ENCODE peak calls at places on chromosomes 7 and 10, in four cellular contexts. B is psoas muscle, L is adrenal gland, T is H9. R is an unnamed sample. For H3K27me3, the result is how much of the 10 kb centered on the place peaks cover.

GRCh38 chr10:110843031-110843430 is 28.7 kb upstream of the PDCD4 start:
- DNase-seq in B (no peak), L (no peak), T (no peak), R (no peak)

GRCh38 chr10:48501806-48502771 is 102.8 kb downstream of the ARHGAP22 start:
- DNase-seq in B (no peak), L (no peak), T (peak), R (no peak)

GRCh38 chr7:152897401-152897800 is 137.8 kb downstream of the ACTR3B start:
- DNase-seq in B (no peak), L (no peak), T (no peak), R (no peak)

GRCh38 chr7:128783143-128783799 is 7.7 kb upstream of the OPN1SW start:
- DNase-seq in B (peak), L (peak), T (peak), R (peak)

GRCh38 chr10:62043493-62043938 is 142.0 kb downstream of the ARID5B start:
- DNase-seq in B (no peak), L (no peak), T (no peak), R (no peak)

GRCh38 chr7:7231005-7231404 is 48.7 kb downstream of the C1GALT1 start:
- DNase-seq in B (no peak), L (no peak), T (no peak), R (no peak)

GRCh38 chr7:98594348-98594747 is 22.7 kb upstream of the NPTX2 start:
- DNase-seq in B (no peak), L (no peak), T (no peak), R (no peak)

GRCh38 chr10:51092402-51092801 is 18.1 kb downstream of the PRKG1 start:
- DNase-seq in B (peak), L (peak), T (no peak), R (peak)

GRCh38 chr7:46147871-46148270 is 226.8 kb upstream of the IGFBP3 start:
- DNase-seq in B (no peak), L (no peak), T (no peak), R (no peak)

GRCh38 chr10:36676321-36677169 is 448.9 kb upstream of the ANKRD30A start:
- DNase-seq in B (no peak), L (no peak), T (no peak), R (no peak)

DNA sequence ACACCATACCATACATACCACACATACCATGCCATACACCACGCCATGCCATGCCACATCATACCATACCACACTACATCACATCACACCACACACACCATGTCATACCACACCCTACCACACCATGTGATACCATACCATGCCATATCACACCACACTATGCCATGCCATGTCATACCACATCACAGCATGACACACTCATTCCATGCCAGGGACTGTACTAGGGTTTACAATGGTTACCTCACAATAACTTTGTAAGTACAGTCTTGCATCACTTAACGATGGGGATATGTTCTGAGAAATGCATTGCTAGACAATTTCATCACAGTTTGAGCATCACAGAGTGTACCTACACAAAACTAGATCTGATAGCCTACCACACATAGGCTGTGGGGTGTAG is 14.5 kb downstream of the PYROXD2 start:
- DNase-seq in B (no peak), L (no peak), T (no peak), R (no peak)
- H3K27ac ChIP-seq in B (no peak), L (no peak), T (no peak), R (no peak)

GRCh38 chr7:157545681-157546060 is 208.9 kb downstream of the DNAJB6 start:
- DNase-seq in B (no peak), L (no peak), T (no peak), R (no peak)

GRCh38 chr7:157548691-157549265 is 212.0 kb downstream of the DNAJB6 start:
- DNase-seq in B (no peak), L (no peak), T (no peak), R (peak)

GRCh38 chr7:157547102-157547501 is 210.3 kb downstream of the DNAJB6 start:
- DNase-seq in B (no peak), L (no peak), T (no peak), R (no peak)

GRCh38 chr7:157549612-157550299 is 213.0 kb downstream of the DNAJB6 start:
- DNase-seq in B (no peak), L (no peak), T (no peak), R (no peak)

DNA sequence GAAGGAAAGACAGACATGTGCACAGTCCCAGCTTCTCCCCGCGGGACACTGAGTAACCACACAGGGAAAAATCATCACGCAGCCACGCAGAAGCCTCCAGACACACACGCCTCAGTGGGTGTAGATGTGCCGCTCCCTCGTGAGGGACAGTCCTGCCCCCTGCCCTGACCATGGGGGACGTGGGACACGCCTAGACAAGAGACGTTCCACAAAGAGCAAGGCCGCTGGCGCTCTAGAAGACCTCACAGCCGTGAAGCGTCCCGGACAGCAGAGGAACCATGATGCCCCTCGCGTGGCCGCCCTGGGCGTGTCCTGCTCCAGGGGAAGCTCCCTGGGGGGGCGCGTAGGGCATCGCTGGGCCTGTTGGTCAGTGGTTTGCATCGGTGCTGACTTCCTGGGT is 210.8 kb downstream of the DNAJB6 start:
- DNase-seq in B (no peak), L (no peak), T (no peak), R (no peak)
- H3K27me3 ChIP-seq in B (under half), L (under half), T (under half), R (under half)

DNA sequence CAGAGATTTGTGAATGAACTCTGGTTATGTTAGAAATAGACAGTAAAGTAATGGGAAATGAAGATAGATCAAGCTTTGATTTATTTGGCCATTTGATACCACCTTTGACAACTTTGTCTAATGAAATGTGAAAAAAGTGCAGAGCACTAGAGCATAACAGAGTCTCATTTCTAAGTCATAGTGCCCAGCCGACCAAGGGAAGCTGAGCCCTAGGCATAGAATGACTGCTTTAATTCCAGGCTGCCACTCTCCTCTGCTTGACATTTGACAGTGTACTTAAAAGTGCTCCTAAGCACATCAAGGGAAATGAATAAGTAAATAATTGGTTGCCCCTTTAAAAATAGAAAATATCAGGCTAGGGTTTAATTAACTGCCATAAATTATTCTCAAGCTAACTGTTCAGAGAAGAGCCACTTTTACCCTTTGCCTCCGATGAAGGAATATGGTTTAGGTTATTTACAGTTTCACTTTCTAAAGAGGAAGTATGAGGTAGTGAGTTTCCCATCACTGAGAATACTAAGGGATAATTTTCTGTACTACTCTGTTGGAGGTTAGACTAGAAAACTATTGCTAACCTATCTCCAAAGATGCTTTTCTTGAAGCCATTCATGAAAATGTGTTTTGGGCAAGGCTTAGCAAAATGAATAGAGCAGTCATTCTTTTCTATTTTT is 591.6 kb downstream of the REEP3 start:
- DNase-seq in B (no peak), L (no peak), T (no peak), R (no peak)
- TF ChIP-seq CTCF in B (no peak), L (no peak), T (no peak), R (no peak)

GRCh38 chr10:90915141-90916075 is 5.5 kb downstream of the ANKRD1 start:
- DNase-seq in B (no peak), L (no peak), T (no peak), R (no peak)

GRCh38 chr10:90916392-90917110 is 4.3 kb downstream of the ANKRD1 start:
- DNase-seq in B (no peak), L (no peak), T (no peak), R (no peak)

GRCh38 chr10:90912176-90912575 is 8.7 kb downstream of the ANKRD1 start:
- DNase-seq in B (no peak), L (no peak), T (no peak), R (no peak)

GRCh38 chr10:90913774-90914420 is 7.0 kb downstream of the ANKRD1 start:
- DNase-seq in B (no peak), L (no peak), T (no peak), R (no peak)

GRCh38 chr10:90912854-90913479 is 7.9 kb downstream of the ANKRD1 start:
- DNase-seq in B (no peak), L (no peak), T (no peak), R (no peak)
- H3K27ac ChIP-seq in B (peak), L (no peak), T (no peak), R (no peak)

DNA sequence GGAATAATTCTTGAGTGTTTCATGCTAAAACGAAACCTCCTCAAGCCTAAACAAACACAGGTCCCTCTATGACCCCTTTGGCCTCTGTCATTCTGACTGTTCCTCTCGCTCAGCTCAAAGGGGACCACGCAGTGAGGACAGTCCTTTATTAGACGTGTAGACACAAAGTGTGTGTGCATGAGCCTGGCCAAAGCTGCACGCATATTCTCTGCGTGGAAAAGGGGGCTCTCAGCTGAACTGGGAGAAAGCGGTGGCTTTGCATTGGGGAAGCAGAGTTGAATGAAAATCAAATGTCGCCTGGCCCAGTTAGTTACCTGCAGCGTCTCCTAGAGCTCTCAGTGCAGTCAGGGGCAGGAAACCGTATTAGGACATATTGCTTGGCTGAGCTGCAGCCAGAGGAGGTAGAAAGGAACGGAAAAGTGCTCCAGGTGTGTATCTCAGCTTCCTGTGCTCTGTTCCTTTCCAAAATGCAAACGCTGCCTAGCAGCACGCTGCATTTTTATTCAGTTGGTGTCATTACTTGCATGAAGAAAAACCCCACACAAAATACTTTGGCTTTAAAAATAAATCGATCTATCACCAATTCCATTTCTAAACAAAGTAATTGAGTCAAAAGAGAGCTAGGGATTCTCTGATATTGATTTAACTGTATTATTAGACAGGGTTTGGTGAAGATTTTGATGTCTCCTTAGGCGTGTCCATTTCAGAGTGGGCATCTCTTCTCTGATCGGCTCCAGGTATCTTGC is 4.9 kb downstream of the GATA3 start:
- DNase-seq in B (no peak), L (no peak), T (peak), R (no peak)
- H3K27me3 ChIP-seq in B (under half), L (under half), T (half or more), R (half or more)

GRCh38 chr10:107544706-107545520 is 380.4 kb upstream of the SORCS1 start:
- DNase-seq in B (no peak), L (no peak), T (peak), R (no peak)
- TF ChIP-seq CTCF in B (no peak), L (no peak), T (no peak), R (no peak)

DNA sequence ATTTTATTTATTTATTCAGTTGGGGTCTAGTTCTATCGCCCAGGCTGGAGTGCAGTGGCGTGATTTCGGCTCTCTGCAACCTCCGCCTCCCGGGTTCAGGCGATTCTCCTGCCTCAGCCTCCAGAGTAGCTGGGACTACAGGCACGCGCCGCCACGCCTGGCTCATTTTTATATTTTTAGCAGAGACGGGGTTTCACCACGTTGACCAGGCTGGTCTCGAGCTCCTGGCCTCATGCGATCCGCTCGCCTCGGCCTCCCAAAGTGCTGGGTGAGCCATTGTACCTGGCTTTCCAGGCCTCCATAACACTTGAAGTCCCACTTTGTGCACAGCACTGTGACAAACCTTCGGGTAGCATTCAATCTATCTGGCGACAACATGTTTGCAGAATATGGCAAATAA is 1.0 kb upstream of the DCLRE1C start:
- DNase-seq in B (no peak), L (no peak), T (no peak), R (no peak)
- H3K27ac ChIP-seq in B (peak), L (peak), T (no peak), R (no peak)

DNA sequence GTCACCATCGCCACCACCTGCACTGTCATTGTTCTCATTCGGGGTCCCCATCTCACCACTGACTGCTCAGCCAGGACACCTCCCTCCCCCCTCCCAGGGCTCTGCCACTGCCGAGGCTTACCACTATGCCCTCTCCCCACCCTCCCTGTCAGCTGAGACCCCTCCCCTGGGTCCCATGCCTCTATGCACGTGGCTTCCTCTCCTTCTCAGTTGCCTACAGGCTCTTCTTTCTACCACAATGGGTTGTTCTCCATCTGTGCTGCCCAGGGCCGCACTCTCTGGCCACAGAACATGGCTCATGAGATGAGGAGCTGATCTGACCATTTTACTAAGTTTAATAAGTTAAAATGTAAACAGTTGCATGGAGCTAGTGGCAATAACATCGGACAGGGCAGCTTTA is 16.1 kb upstream of the EN2 start:
- DNase-seq in B (no peak), L (no peak), T (no peak), R (no peak)
- H3K27me3 ChIP-seq in B (under half), L (under half), T (under half), R (half or more)

R was measured in dorsolateral prefrontal cortex.